ENCODE peak calls at places on chromosomes 16 and 17, in ten cellular contexts. H is neural progenitor cell; V is ascending aorta; I is tibial nerve; M is fibroblast of lung; L is esophagus squamous epithelium; E is Peyer's patch; D is psoas muscle; K is aorta; T is naive thymus-derived CD4-positive, alpha-beta T cell. J is an unnamed sample.

GRCh38 chr16:78249056-78249455 is 149.6 kb downstream of the WWOX start:
- DNase-seq in L (no peak), K (no peak), I (no peak), D (no peak), H (peak), E (no peak), V (no peak), T (no peak), M (no peak), J (no peak)

GRCh38 chr17:48100591-48101011 is 677 bp downstream of the CBX1 start:
- DNase-seq in H (peak), L (no peak), K (peak), I (peak), M (peak), V (no peak), T (no peak), D (no peak), E (peak), J (no peak)

GRCh38 chr16:35734728-35735402 is 2275.5 kb downstream of the TP53TG3F start:
- DNase-seq in T (no peak), M (no peak), H (no peak), V (no peak), K (no peak), I (no peak), L (no peak), D (no peak), E (no peak), J (no peak)

GRCh38 chr16:66975302-66975893 is 13.0 kb upstream of the CES4A start:
- DNase-seq in I (no peak), D (peak), E (no peak), L (no peak), H (no peak), T (no peak), V (no peak), M (no peak), K (no peak), J (no peak)

GRCh38 chr16:67447508-67448076 is 16.7 kb downstream of the HSD11B2 start:
- DNase-seq in M (peak), E (no peak), L (no peak), V (no peak), I (no peak), K (no peak), D (no peak), T (peak), H (no peak), J (no peak)

GRCh38 chr17:77649717-77650211 is 308.7 kb upstream of the TNRC6C start:
- DNase-seq in V (no peak), T (no peak), H (no peak), K (peak), E (peak), L (no peak), M (peak), I (no peak), D (no peak), J (no peak)

GRCh38 chr17:28493467-28493866 is 12.7 kb upstream of the FOXN1 start:
- DNase-seq in D (no peak), H (no peak), E (no peak), L (no peak), M (peak), K (no peak), T (no peak), I (no peak), V (no peak), J (no peak)

GRCh38 chr17:56031636-56032035 is 121.6 kb upstream of the ANKFN1 start:
- DNase-seq in L (no peak), M (no peak), V (no peak), K (no peak), T (no peak), D (no peak), I (no peak), E (no peak), H (no peak), J (no peak)

GRCh38 chr17:50063516-50064252 is 7.8 kb downstream of the ITGA3 start:
- DNase-seq in I (no peak), E (no peak), L (no peak), H (no peak), M (no peak), T (no peak), D (no peak), V (no peak), K (no peak), J (no peak)

GRCh38 chr17:50060951-50061712 is 5.2 kb downstream of the ITGA3 start:
- DNase-seq in H (no peak), T (no peak), D (peak), L (no peak), V (peak), E (no peak), K (peak), I (no peak), M (peak), J (no peak)

GRCh38 chr17:50065056-50065455 is 9.1 kb downstream of the ITGA3 start:
- DNase-seq in V (no peak), E (no peak), D (no peak), H (no peak), K (no peak), I (no peak), M (no peak), L (no peak), T (no peak), J (no peak)

GRCh38 chr17:50064253-50064991 is 8.5 kb downstream of the ITGA3 start:
- DNase-seq in H (no peak), V (peak), M (peak), E (no peak), L (no peak), K (peak), T (no peak), I (no peak), D (peak), J (no peak)

DNA sequence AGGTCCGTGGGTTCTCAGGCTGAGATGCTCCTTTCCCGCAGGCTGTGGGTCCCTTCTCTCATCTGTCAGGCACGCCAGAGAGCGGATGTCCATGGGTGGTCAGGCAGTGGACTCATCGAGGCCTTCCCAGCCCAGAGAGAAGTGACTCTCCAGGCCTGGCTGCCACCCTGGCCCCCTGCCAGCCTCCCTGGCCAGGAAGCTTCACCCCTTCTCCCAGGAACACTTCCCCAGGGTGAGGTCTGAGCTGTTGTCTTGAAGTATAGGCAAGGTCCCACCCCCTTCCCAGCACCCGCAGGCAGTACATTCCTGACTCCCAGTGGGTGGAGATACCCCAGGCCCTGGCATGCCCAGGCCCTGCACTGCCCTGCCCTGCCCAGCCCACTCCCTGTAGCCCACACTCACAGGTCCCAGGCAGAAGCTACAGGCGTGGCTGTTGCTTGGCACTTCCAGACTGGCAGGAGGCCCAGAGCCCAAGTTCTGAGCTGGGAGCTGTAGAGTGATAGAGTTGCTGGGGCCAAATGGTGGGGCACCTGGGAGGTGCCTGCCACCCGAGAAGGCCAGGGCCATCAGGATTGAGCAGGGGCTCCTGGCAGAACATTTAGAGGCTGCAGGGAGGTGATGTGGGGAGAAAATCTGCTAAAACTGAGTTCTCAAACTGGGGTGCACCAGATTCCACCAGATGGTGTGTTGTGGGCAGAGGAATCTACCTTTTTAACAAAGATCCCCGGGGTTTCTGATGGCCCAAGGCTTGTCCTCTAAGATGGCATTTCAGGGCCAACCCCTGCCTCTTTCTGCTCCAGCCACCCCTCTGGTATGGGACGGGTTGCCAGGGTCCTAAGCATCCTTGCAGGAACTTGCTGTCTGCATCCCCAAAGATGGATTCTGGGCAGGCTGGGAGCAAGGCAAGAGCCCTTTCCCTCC is 6.7 kb downstream of the ITGA3 start:
- DNase-seq in M (peak), H (no peak), I (no peak), V (peak), L (no peak), D (peak), K (peak), E (no peak), T (no peak), J (no peak)
- H3K27ac ChIP-seq in M (peak), H (no peak), I (peak), V (peak), L (peak), D (peak), K (peak), E (peak), T (no peak), J (no peak)

GRCh38 chr16:3966681-3967080 is 86.2 kb upstream of the CREBBP start:
- DNase-seq in M (no peak), T (no peak), V (no peak), E (no peak), L (no peak), D (no peak), K (no peak), H (no peak), I (no peak), J (no peak)

GRCh38 chr16:3974751-3975150 is 94.2 kb upstream of the CREBBP start:
- DNase-seq in T (no peak), D (no peak), K (no peak), H (peak), M (no peak), I (no peak), E (no peak), V (no peak), L (no peak), J (no peak)

GRCh38 chr16:3968556-3968955 is 88.0 kb upstream of the CREBBP start:
- DNase-seq in D (no peak), L (no peak), M (no peak), E (no peak), V (no peak), I (no peak), H (no peak), K (no peak), T (no peak), J (no peak)

GRCh38 chr16:3971706-3972105 is 91.2 kb upstream of the CREBBP start:
- DNase-seq in V (no peak), L (no peak), I (no peak), M (no peak), K (no peak), E (no peak), T (no peak), D (peak), H (no peak), J (no peak)

DNA sequence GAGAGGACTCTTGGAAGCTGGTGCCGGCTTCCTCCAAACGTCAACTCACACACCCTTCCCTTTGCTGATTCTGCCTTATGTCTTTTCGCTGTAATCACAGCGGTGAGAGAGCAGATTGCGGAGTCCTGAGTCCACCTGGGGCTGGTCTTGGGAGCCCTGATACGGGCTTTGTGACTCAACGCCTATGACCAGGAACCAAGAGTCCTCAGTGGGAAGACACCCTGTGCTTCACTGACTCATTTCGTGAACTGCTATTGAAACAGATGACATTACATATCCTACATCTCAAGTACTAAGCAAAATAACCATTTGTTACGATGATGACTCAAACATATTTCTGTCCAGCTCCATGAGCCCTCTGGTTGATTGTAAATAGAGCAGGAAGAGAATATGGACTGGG is 90.7 kb upstream of the CREBBP start:
- DNase-seq in E (no peak), I (no peak), V (no peak), T (no peak), M (peak), D (peak), H (no peak), L (no peak), K (no peak), J (no peak)
- H3K27ac ChIP-seq in E (no peak), I (no peak), V (no peak), T (no peak), M (no peak), D (no peak), H (no peak), L (no peak), K (no peak), J (no peak)

GRCh38 chr17:65749479-65749878 is 188.0 kb upstream of the AXIN2 start:
- DNase-seq in M (peak), E (no peak), D (no peak), V (no peak), T (no peak), I (no peak), K (no peak), H (no peak), L (no peak), J (no peak)

GRCh38 chr17:65750166-65750565 is 188.7 kb upstream of the AXIN2 start:
- DNase-seq in H (no peak), I (no peak), T (no peak), D (no peak), V (no peak), E (no peak), M (peak), L (no peak), K (no peak), J (no peak)

GRCh38 chr17:65753348-65753747 is 191.9 kb upstream of the AXIN2 start:
- DNase-seq in M (no peak), D (no peak), T (no peak), E (no peak), H (no peak), L (no peak), K (no peak), V (no peak), I (no peak), J (no peak)

GRCh38 chr17:65751263-65751662 is 189.8 kb upstream of the AXIN2 start:
- DNase-seq in K (no peak), L (no peak), H (no peak), V (no peak), M (no peak), T (no peak), I (no peak), D (no peak), E (no peak), J (no peak)

GRCh38 chr17:65750678-65751077 is 189.2 kb upstream of the AXIN2 start:
- DNase-seq in H (no peak), T (peak), D (peak), I (peak), M (peak), V (no peak), L (no peak), K (no peak), E (no peak), J (no peak)
- H3K27ac ChIP-seq in H (no peak), T (no peak), D (peak), I (peak), M (no peak), V (no peak), L (no peak), K (no peak), E (no peak), J (no peak)

DNA sequence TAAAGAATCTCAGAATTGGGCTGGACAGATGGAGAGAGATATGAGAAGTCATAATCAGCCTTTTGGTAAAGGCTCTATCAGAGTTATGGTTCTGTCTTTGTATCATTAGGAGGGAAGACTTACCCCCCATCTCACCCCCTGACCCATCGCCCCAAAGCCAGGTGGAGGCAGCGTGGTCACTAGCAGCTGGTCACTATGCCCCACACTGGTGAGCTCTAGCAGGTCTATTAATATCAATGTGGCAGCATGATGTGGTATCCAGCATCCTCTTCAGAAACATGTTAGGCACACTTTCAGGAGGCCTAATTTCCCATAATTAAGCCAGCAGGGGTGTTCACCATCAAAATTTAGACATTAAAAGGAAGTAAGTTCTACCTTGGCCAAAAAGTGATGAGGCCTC is 183.8 kb upstream of the COX10 start:
- DNase-seq in I (no peak), D (no peak), L (no peak), V (no peak), H (no peak), E (no peak), K (no peak), M (no peak), T (no peak), J (no peak)
- H3K27ac ChIP-seq in I (no peak), D (no peak), L (no peak), V (no peak), H (no peak), E (no peak), K (no peak), M (no peak), T (no peak), J (no peak)

GRCh38 chr17:70204431-70204830 is 35.1 kb downstream of the KCNJ2 start:
- DNase-seq in I (no peak), D (no peak), E (no peak), T (no peak), L (no peak), V (no peak), K (no peak), M (no peak), H (no peak), J (no peak)
- H3K27ac ChIP-seq in I (no peak), D (no peak), E (no peak), T (no peak), L (no peak), V (no peak), K (no peak), M (no peak), H (no peak), J (no peak)

GRCh38 chr17:4490109-4490591 is 8.5 kb upstream of the SPNS2 start:
- DNase-seq in T (no peak), I (no peak), V (no peak), M (no peak), E (no peak), K (no peak), H (no peak), L (no peak), D (no peak), J (no peak)
- H3K27ac ChIP-seq in T (no peak), I (no peak), V (no peak), M (no peak), E (no peak), K (no peak), H (no peak), L (no peak), D (no peak), J (no peak)

DNA sequence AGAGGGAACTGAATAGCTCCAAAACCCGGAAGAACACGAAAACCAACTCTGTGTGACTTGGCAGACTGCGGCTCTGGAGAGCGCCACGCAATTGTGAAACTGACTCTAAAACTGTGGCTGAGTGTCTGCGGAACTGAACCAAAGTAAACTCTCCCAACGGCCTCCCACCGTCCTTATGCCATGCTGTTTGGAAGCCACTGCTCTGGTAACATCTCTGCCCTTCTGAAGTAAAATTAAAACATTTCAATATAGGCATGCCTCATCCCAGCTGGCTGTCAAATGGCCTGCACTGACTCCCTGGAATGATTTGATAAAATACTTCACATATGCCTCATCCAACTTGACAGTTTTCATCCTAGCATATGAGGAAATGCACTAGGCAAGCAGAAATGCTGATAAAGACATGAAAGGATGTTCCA is 70.2 kb downstream of the PARN start:
- DNase-seq in T (no peak), L (no peak), V (no peak), K (no peak), M (no peak), H (no peak), I (no peak), D (no peak), E (no peak), J (peak)
- H3K27ac ChIP-seq in T (no peak), L (no peak), V (no peak), K (no peak), M (no peak), H (no peak), I (no peak), D (no peak), E (peak), J (no peak)